ENCODE peak calls at places on chromosome 7, in eight cellular contexts. One of them, this sample, is unnamed.

GRCh38 chr7:123230147-123230546 is 30.4 kb upstream of the SLC13A1 start:
- DNase-seq in osteoblast: no peak
- DNase-seq in sigmoid colon: no peak
- DNase-seq in heart right ventricle: no peak
- DNase-seq in foreskin fibroblast: no peak
- DNase-seq in epithelial cell of esophagus: no peak
- DNase-seq in AG09309: no peak
- DNase-seq in SJSA1: no peak
- DNase-seq in this sample: no peak

GRCh38 chr7:142670504-142670903 is 78.8 kb upstream of the PRSS1 start:
- DNase-seq in osteoblast: no peak
- DNase-seq in sigmoid colon: no peak
- DNase-seq in heart right ventricle: no peak
- DNase-seq in foreskin fibroblast: no peak
- DNase-seq in epithelial cell of esophagus: no peak
- DNase-seq in AG09309: no peak
- DNase-seq in SJSA1: no peak
- DNase-seq in this sample: no peak

GRCh38 chr7:117895271-117895670 is 22.0 kb upstream of the CTTNBP2 start:
- DNase-seq in osteoblast: no peak
- DNase-seq in sigmoid colon: no peak
- DNase-seq in heart right ventricle: no peak
- DNase-seq in foreskin fibroblast: no peak
- DNase-seq in epithelial cell of esophagus: peak; percentile 24
- DNase-seq in AG09309: no peak
- DNase-seq in SJSA1: no peak
- DNase-seq in this sample: no peak

GRCh38 chr7:98399903-98400537 is 870 bp downstream of the BAIAP2L1 start:
- DNase-seq in osteoblast: no peak
- DNase-seq in sigmoid colon: no peak
- DNase-seq in heart right ventricle: no peak
- DNase-seq in foreskin fibroblast: no peak
- DNase-seq in epithelial cell of esophagus: peak; percentile 81
- DNase-seq in AG09309: no peak
- DNase-seq in SJSA1: peak; percentile 71
- DNase-seq in this sample: no peak

GRCh38 chr7:135755351-135755753 is 6.7 kb upstream of the FAM180A start:
- DNase-seq in osteoblast: no peak
- DNase-seq in sigmoid colon: peak; percentile 79
- DNase-seq in heart right ventricle: peak; percentile 48
- DNase-seq in foreskin fibroblast: no peak
- DNase-seq in epithelial cell of esophagus: no peak
- DNase-seq in AG09309: no peak
- DNase-seq in SJSA1: no peak
- DNase-seq in this sample: no peak

GRCh38 chr7:105808703-105809590 is 67.5 kb downstream of the ATXN7L1 start:
- DNase-seq in osteoblast: peak; percentile 81
- DNase-seq in sigmoid colon: no peak
- DNase-seq in heart right ventricle: no peak
- DNase-seq in foreskin fibroblast: peak; percentile 84
- DNase-seq in epithelial cell of esophagus: peak; percentile 89
- DNase-seq in AG09309: no peak
- DNase-seq in SJSA1: peak; percentile 60
- DNase-seq in this sample: no peak

GRCh38 chr7:69419928-69420327 is 178.3 kb upstream of the AUTS2 start:
- DNase-seq in osteoblast: no peak
- DNase-seq in sigmoid colon: no peak
- DNase-seq in heart right ventricle: no peak
- DNase-seq in foreskin fibroblast: no peak
- DNase-seq in epithelial cell of esophagus: no peak
- DNase-seq in AG09309: no peak
- DNase-seq in SJSA1: no peak
- DNase-seq in this sample: no peak

GRCh38 chr7:96837583-96837982 is 127.9 kb upstream of the SEM1 start:
- DNase-seq in osteoblast: no peak
- DNase-seq in sigmoid colon: no peak
- DNase-seq in heart right ventricle: no peak
- DNase-seq in foreskin fibroblast: no peak
- DNase-seq in epithelial cell of esophagus: no peak
- DNase-seq in AG09309: no peak
- DNase-seq in SJSA1: no peak
- DNase-seq in this sample: no peak

GRCh38 chr7:126178865-126179264 is 1073.9 kb downstream of the GRM8 start:
- DNase-seq in osteoblast: no peak
- DNase-seq in sigmoid colon: no peak
- DNase-seq in heart right ventricle: no peak
- DNase-seq in foreskin fibroblast: no peak
- DNase-seq in epithelial cell of esophagus: no peak
- DNase-seq in AG09309: no peak
- DNase-seq in SJSA1: no peak
- DNase-seq in this sample: no peak

GRCh38 chr7:24778543-24779282 is 21.4 kb upstream of the GSDME start:
- DNase-seq in osteoblast: peak; percentile 76
- DNase-seq in sigmoid colon: peak; percentile 70
- DNase-seq in heart right ventricle: no peak
- DNase-seq in foreskin fibroblast: peak; percentile 79
- DNase-seq in epithelial cell of esophagus: peak; percentile 52
- DNase-seq in AG09309: peak; percentile 89
- DNase-seq in SJSA1: no peak
- DNase-seq in this sample: peak; percentile 74

GRCh38 chr7:43834463-43835251 is 34.7 kb downstream of the MRPS24 start:
- DNase-seq in osteoblast: no peak
- DNase-seq in sigmoid colon: no peak
- DNase-seq in heart right ventricle: no peak
- DNase-seq in foreskin fibroblast: no peak
- DNase-seq in epithelial cell of esophagus: peak; percentile 36
- DNase-seq in AG09309: no peak
- DNase-seq in SJSA1: no peak
- DNase-seq in this sample: no peak

GRCh38 chr7:115731796-115732471 is 298.6 kb downstream of the TFEC start:
- DNase-seq in osteoblast: no peak
- DNase-seq in sigmoid colon: no peak
- DNase-seq in heart right ventricle: no peak
- DNase-seq in foreskin fibroblast: no peak
- DNase-seq in epithelial cell of esophagus: no peak
- DNase-seq in AG09309: no peak
- DNase-seq in SJSA1: no peak
- DNase-seq in this sample: no peak

GRCh38 chr7:158595068-158595467 is 7.4 kb upstream of the PTPRN2 start:
- DNase-seq in osteoblast: no peak
- DNase-seq in sigmoid colon: no peak
- DNase-seq in heart right ventricle: no peak
- DNase-seq in foreskin fibroblast: peak; percentile 22
- DNase-seq in epithelial cell of esophagus: peak; percentile 37
- DNase-seq in AG09309: no peak
- DNase-seq in SJSA1: no peak
- DNase-seq in this sample: no peak

GRCh38 chr7:110601710-110602109 is 489.2 kb upstream of the LRRN3 start:
- DNase-seq in osteoblast: no peak
- DNase-seq in sigmoid colon: no peak
- DNase-seq in heart right ventricle: no peak
- DNase-seq in foreskin fibroblast: no peak
- DNase-seq in epithelial cell of esophagus: no peak
- DNase-seq in AG09309: no peak
- DNase-seq in SJSA1: no peak
- DNase-seq in this sample: no peak

GRCh38 chr7:81871606-81872265 is 101.9 kb upstream of the HGF start:
- DNase-seq in osteoblast: peak; percentile 30
- DNase-seq in sigmoid colon: no peak
- DNase-seq in heart right ventricle: no peak
- DNase-seq in foreskin fibroblast: peak; percentile 34
- DNase-seq in epithelial cell of esophagus: no peak
- DNase-seq in AG09309: no peak
- DNase-seq in SJSA1: no peak
- DNase-seq in this sample: no peak

GRCh38 chr7:767941-768729 is 41.1 kb upstream of the PRKAR1B start:
- DNase-seq in osteoblast: peak; percentile 21
- DNase-seq in sigmoid colon: no peak
- DNase-seq in heart right ventricle: no peak
- DNase-seq in foreskin fibroblast: no peak
- DNase-seq in epithelial cell of esophagus: no peak
- DNase-seq in AG09309: peak; percentile 17
- DNase-seq in SJSA1: no peak
- DNase-seq in this sample: no peak

GRCh38 chr7:4739528-4739992 is 35.9 kb upstream of the AP5Z1 start:
- DNase-seq in osteoblast: no peak
- DNase-seq in sigmoid colon: no peak
- DNase-seq in heart right ventricle: peak; percentile 49
- DNase-seq in foreskin fibroblast: no peak
- DNase-seq in epithelial cell of esophagus: peak; percentile 30
- DNase-seq in AG09309: no peak
- DNase-seq in SJSA1: no peak
- DNase-seq in this sample: no peak

GRCh38 chr7:4737300-4737699 is 38.1 kb upstream of the AP5Z1 start:
- DNase-seq in osteoblast: no peak
- DNase-seq in sigmoid colon: no peak
- DNase-seq in heart right ventricle: no peak
- DNase-seq in foreskin fibroblast: no peak
- DNase-seq in epithelial cell of esophagus: no peak
- DNase-seq in AG09309: no peak
- DNase-seq in SJSA1: no peak
- DNase-seq in this sample: no peak

GRCh38 chr7:4742051-4742573 is 33.3 kb upstream of the AP5Z1 start:
- DNase-seq in osteoblast: no peak
- DNase-seq in sigmoid colon: no peak
- DNase-seq in heart right ventricle: no peak
- DNase-seq in foreskin fibroblast: no peak
- DNase-seq in epithelial cell of esophagus: no peak
- DNase-seq in AG09309: no peak
- DNase-seq in SJSA1: no peak
- DNase-seq in this sample: no peak

GRCh38 chr7:4740796-4741195 is 34.6 kb upstream of the AP5Z1 start:
- DNase-seq in osteoblast: no peak
- DNase-seq in sigmoid colon: no peak
- DNase-seq in heart right ventricle: no peak
- DNase-seq in foreskin fibroblast: no peak
- DNase-seq in epithelial cell of esophagus: no peak
- DNase-seq in AG09309: no peak
- DNase-seq in SJSA1: no peak
- DNase-seq in this sample: no peak

DNA sequence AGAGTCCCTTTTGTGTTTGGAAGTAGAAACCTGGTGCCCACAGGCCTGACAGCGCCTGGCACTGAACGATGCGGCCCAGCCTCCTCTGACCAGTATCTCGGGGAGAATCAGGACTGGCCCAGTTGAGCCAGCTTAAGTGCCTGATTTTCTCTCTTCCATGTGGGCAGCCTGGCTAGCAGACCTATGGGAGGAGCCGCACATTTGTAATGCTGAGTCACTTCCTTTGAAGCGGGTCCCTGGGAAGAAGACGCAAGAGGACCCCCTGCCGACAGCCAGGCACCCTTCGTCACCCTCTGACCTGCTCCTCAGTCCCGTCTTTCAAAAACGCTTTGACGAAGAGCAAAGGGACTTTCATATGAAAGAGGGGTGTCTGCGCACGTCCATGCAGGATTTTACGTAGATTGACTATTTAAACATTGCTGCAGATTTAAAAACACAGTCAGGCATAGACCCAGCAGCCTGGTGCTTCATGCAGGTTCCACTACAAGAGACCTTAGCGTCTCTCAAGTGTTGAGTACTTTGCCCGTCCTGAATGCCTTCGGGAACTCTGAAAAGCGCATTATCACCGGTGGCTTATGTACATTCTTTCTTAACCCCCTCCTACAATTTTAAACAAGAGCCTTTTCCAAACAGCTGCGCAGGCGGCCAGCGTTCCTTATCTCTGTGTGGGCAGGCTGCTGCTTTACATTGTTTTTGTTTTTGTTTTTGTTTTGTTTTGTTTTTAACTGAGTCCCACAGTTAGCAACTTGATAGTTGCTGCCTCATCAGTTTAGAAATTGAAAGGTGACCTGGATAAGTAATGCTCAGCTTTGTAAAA is 36.5 kb upstream of the AP5Z1 start:
- DNase-seq in osteoblast: peak; percentile 97
- DNase-seq in sigmoid colon: peak; percentile 81
- DNase-seq in heart right ventricle: peak; percentile 59
- DNase-seq in foreskin fibroblast: peak; percentile 84
- DNase-seq in epithelial cell of esophagus: peak; percentile 77
- DNase-seq in AG09309: peak; percentile 45
- DNase-seq in SJSA1: peak; percentile 92
- DNase-seq in this sample: peak; percentile 71
- H3K4me3 ChIP-seq in osteoblast: peak overlapping the region; percentile 42
- H3K4me3 ChIP-seq in sigmoid colon: peak overlapping the region; percentile 16
- H3K4me3 ChIP-seq in heart right ventricle: peak overlapping the region; percentile 32
- H3K4me3 ChIP-seq in foreskin fibroblast: no peak overlapping the region
- H3K4me3 ChIP-seq in epithelial cell of esophagus: no peak overlapping the region
- H3K4me3 ChIP-seq in AG09309: no peak overlapping the region
- H3K4me3 ChIP-seq in SJSA1: peak overlapping the region; percentile 11
- H3K4me3 ChIP-seq in this sample: peak overlapping the region; percentile 0

DNA sequence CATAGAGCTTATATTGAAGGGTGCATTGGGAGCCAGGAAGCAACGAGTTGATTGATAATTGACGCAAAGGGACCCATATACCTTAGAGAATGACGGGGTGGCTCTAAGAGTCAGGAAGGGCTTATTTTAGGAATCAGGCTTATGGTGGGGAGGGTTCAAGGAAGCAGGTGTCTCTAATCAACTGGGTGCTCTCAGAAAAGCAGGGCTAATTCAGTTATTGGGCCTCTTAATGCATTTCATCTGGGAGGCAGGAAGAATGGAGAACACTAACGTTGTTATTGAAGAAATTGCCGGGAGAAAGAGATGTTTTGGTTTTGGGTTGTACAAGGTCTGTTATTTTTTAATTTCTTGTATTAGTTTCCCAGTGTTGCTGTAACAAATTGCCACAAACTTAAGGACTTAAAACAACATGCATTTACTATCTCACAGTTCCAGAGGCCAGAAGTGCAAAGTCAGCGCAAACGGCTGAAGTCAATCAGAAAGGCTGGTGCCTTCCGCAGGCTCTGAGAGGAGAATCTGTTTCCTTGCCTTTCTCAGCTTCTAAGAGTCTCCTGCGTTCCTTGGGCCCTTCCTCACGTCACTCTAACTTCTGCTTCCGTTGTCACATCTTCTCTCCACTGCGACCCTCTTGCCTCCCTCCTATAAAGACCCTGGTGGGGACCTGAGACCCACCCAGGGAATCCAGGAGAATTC is 328.4 kb upstream of the C7orf33 start:
- DNase-seq in osteoblast: no peak
- DNase-seq in sigmoid colon: no peak
- DNase-seq in heart right ventricle: no peak
- DNase-seq in foreskin fibroblast: no peak
- DNase-seq in epithelial cell of esophagus: no peak
- DNase-seq in AG09309: no peak
- DNase-seq in SJSA1: no peak
- DNase-seq in this sample: no peak
- H3K4me3 ChIP-seq in osteoblast: no peak overlapping the region
- H3K4me3 ChIP-seq in sigmoid colon: no peak overlapping the region
- H3K4me3 ChIP-seq in heart right ventricle: no peak overlapping the region
- H3K4me3 ChIP-seq in foreskin fibroblast: no peak overlapping the region
- H3K4me3 ChIP-seq in epithelial cell of esophagus: no peak overlapping the region
- H3K4me3 ChIP-seq in AG09309: no peak overlapping the region
- H3K4me3 ChIP-seq in SJSA1: no peak overlapping the region
- H3K4me3 ChIP-seq in this sample: no peak overlapping the region

GRCh38 chr7:120259382-120259781 is 13.6 kb upstream of the KCND2 start:
- DNase-seq in osteoblast: no peak
- DNase-seq in sigmoid colon: no peak
- DNase-seq in heart right ventricle: no peak
- DNase-seq in foreskin fibroblast: no peak
- DNase-seq in epithelial cell of esophagus: peak; percentile 3
- DNase-seq in AG09309: no peak
- DNase-seq in SJSA1: no peak
- DNase-seq in this sample: peak; percentile 9
- H3K4me3 ChIP-seq in osteoblast: no peak overlapping the region
- H3K4me3 ChIP-seq in sigmoid colon: no peak overlapping the region
- H3K4me3 ChIP-seq in heart right ventricle: no peak overlapping the region
- H3K4me3 ChIP-seq in foreskin fibroblast: no peak overlapping the region
- H3K4me3 ChIP-seq in epithelial cell of esophagus: no peak overlapping the region
- H3K4me3 ChIP-seq in AG09309: no peak overlapping the region
- H3K4me3 ChIP-seq in SJSA1: no peak overlapping the region
- H3K4me3 ChIP-seq in this sample: no peak overlapping the region

GRCh38 chr7:67525588-67525987 is 529.0 kb downstream of the TYW1 start:
- DNase-seq in osteoblast: no peak
- DNase-seq in sigmoid colon: no peak
- DNase-seq in heart right ventricle: no peak
- DNase-seq in foreskin fibroblast: no peak
- DNase-seq in epithelial cell of esophagus: no peak
- DNase-seq in AG09309: no peak
- DNase-seq in SJSA1: no peak
- DNase-seq in this sample: no peak
- H3K4me3 ChIP-seq in osteoblast: no peak overlapping the region
- H3K4me3 ChIP-seq in sigmoid colon: no peak overlapping the region
- H3K4me3 ChIP-seq in heart right ventricle: no peak overlapping the region
- H3K4me3 ChIP-seq in foreskin fibroblast: no peak overlapping the region
- H3K4me3 ChIP-seq in epithelial cell of esophagus: no peak overlapping the region
- H3K4me3 ChIP-seq in AG09309: no peak overlapping the region
- H3K4me3 ChIP-seq in SJSA1: no peak overlapping the region
- H3K4me3 ChIP-seq in this sample: no peak overlapping the region